ENCODE peak calls at places on chromosome 4, in seven cellular contexts. D, C, G, Z, W, R and K are unnamed samples.
A peak's percentile ranks its signal among the peaks of the same experiment; 100 is the strongest.

GRCh38 chr4:3300198-3300671 is 7.4 kb downstream of the RGS12 start:
- DNase-seq in D (no peak), C (peak; percentile 61), G (no peak), Z (peak; percentile 43), W (no peak), R (no peak), K (no peak)

GRCh38 chr4:154399259-154399974 is 92.2 kb downstream of the DCHS2 start:
- DNase-seq in D (no peak), C (no peak), G (no peak), Z (no peak), W (peak; percentile 5), R (peak; percentile 18), K (no peak)

GRCh38 chr4:67167849-67168248 is 377.5 kb downstream of the CENPC start:
- DNase-seq in D (no peak), C (no peak), G (no peak), Z (no peak), W (no peak), R (no peak), K (no peak)

GRCh38 chr4:6175426-6175825 is 24.9 kb downstream of the JAKMIP1 start:
- DNase-seq in D (no peak), C (no peak), G (no peak), Z (no peak), W (no peak), R (no peak), K (no peak)

GRCh38 chr4:102761478-102761790 is 666 bp upstream of the MANBA start:
- DNase-seq in D (no peak), C (no peak), G (no peak), Z (no peak), W (no peak), R (no peak), K (no peak)

GRCh38 chr4:123546661-123547060 is 150.1 kb downstream of the SPRY1 start:
- DNase-seq in D (no peak), C (no peak), G (no peak), Z (no peak), W (no peak), R (no peak), K (no peak)

GRCh38 chr4:141768954-141769353 is 132.6 kb downstream of the IL15 start:
- DNase-seq in D (no peak), C (no peak), G (peak; percentile 93), Z (no peak), W (peak; percentile 82), R (peak; percentile 44), K (no peak)

GRCh38 chr4:119300388-119301131 is 21.4 kb downstream of the FABP2 start:
- DNase-seq in D (peak; percentile 96), C (peak; percentile 87), G (peak; percentile 89), Z (peak; percentile 98), W (peak; percentile 90), R (peak; percentile 89), K (no peak)

GRCh38 chr4:8523175-8523574 is 57.0 kb upstream of the GPR78 start:
- DNase-seq in D (peak; percentile 58), C (no peak), G (no peak), Z (no peak), W (no peak), R (no peak), K (no peak)

GRCh38 chr4:56060021-56060420 is 111.3 kb downstream of the CEP135 start:
- DNase-seq in D (no peak), C (no peak), G (no peak), Z (no peak), W (no peak), R (no peak), K (no peak)

GRCh38 chr4:27000820-27001219 is 140.2 kb downstream of the STIM2 start:
- DNase-seq in D (no peak), C (no peak), G (no peak), Z (no peak), W (no peak), R (peak; percentile 5), K (no peak)

GRCh38 chr4:84937381-84937977 is 29.0 kb downstream of the WDFY3 start:
- DNase-seq in D (no peak), C (no peak), G (peak; percentile 63), Z (no peak), W (no peak), R (no peak), K (no peak)

GRCh38 chr4:113008726-113009125 is 40.7 kb upstream of the ANK2 start:
- DNase-seq in D (no peak), C (no peak), G (no peak), Z (no peak), W (no peak), R (no peak), K (no peak)

GRCh38 chr4:15336410-15337184 is 91.2 kb upstream of the C1QTNF7 start:
- DNase-seq in D (no peak), C (no peak), G (no peak), Z (no peak), W (peak; percentile 86), R (peak; percentile 11), K (no peak)

GRCh38 chr4:25402521-25402920 is 25.5 kb downstream of the ANAPC4 start:
- DNase-seq in D (no peak), C (no peak), G (no peak), Z (no peak), W (no peak), R (no peak), K (no peak)

GRCh38 chr4:4402966-4403365 is 16.1 kb downstream of the NSG1 start:
- DNase-seq in D (no peak), C (no peak), G (no peak), Z (no peak), W (no peak), R (peak; percentile 48), K (no peak)

GRCh38 chr4:61401771-61402170 is 201.6 kb downstream of the ADGRL3 start:
- DNase-seq in D (no peak), C (no peak), G (no peak), Z (no peak), W (no peak), R (no peak), K (no peak)

GRCh38 chr4:113831469-113831868 is 69.9 kb upstream of the CAMK2D start:
- DNase-seq in D (no peak), C (no peak), G (no peak), Z (no peak), W (no peak), R (no peak), K (no peak)

GRCh38 chr4:2141762-2142520 is 82.8 kb downstream of the NAT8L start:
- DNase-seq in D (no peak), C (no peak), G (no peak), Z (no peak), W (no peak), R (no peak), K (no peak)

GRCh38 chr4:2138846-2139500 is 79.8 kb downstream of the NAT8L start:
- DNase-seq in D (no peak), C (no peak), G (no peak), Z (no peak), W (no peak), R (no peak), K (no peak)

GRCh38 chr4:2141022-2141761 is 82.1 kb downstream of the NAT8L start:
- DNase-seq in D (no peak), C (no peak), G (no peak), Z (no peak), W (no peak), R (no peak), K (no peak)

DNA sequence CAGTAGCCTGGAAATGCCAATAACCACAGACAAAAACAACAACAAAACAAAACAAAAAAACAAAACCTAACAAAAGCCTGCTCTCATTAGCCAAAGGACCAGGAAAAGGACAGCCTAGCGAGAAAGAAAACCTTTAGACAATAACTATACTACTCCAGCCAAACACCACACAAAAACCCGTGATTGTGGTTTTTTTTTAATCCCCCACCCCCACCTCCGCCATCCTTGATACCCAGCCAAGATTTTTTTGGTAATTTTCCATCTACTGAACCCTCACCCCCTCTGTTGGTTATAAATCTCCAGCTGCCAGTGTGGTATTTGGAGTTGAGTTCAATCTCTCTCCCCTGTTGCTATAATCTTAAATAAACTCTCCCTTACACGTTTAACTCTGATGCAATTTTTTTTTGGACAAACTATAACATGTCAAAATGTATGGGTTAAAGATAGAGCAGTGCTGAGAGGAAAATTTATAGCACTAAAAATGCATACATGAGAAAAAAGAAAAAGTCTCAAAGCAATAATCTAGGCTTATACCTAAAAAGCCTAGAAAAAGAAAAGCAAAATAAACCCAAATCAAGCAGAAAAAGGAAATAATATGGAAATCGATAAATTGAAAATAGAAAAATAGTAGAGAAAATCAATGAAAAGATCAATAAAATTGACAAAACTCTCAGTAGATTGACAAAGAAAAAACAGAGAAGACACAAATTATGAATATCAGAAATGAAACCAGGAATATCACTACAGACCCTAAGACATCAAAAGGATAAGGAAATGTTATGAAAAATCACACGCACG is 83.7 kb downstream of the NAT8L start:
- DNase-seq in D (no peak), C (no peak), G (no peak), Z (no peak), W (no peak), R (no peak), K (no peak)
- H3K27ac ChIP-seq in D (no peak overlapping the region), C (no peak overlapping the region), G (no peak overlapping the region), Z (no peak overlapping the region), W (no peak overlapping the region), R (no peak overlapping the region), K (peak overlapping the region; percentile 97)

GRCh38 chr4:68950033-68950432 is 1.6 kb downstream of the UGT2A3 start:
- DNase-seq in D (no peak), C (no peak), G (no peak), Z (no peak), W (no peak), R (no peak), K (no peak)

GRCh38 chr4:68951078-68951805 is at the start of gene UGT2A3:
- DNase-seq in D (peak; percentile 76), C (no peak), G (no peak), Z (peak; percentile 60), W (no peak), R (no peak), K (no peak)

GRCh38 chr4:68951806-68952585 is 392 bp upstream of the UGT2A3 start:
- DNase-seq in D (no peak), C (no peak), G (no peak), Z (no peak), W (no peak), R (no peak), K (no peak)

GRCh38 chr4:68948044-68948743 is 3.4 kb downstream of the UGT2A3 start:
- DNase-seq in D (no peak), C (no peak), G (no peak), Z (no peak), W (no peak), R (no peak), K (no peak)

GRCh38 chr4:68948985-68949384 is 2.6 kb downstream of the UGT2A3 start:
- DNase-seq in D (no peak), C (no peak), G (no peak), Z (no peak), W (no peak), R (no peak), K (no peak)
- H3K27ac ChIP-seq in D (peak overlapping the region; percentile 77), C (no peak overlapping the region), G (no peak overlapping the region), Z (peak overlapping the region; percentile 30), W (no peak overlapping the region), R (no peak overlapping the region), K (no peak overlapping the region)

DNA sequence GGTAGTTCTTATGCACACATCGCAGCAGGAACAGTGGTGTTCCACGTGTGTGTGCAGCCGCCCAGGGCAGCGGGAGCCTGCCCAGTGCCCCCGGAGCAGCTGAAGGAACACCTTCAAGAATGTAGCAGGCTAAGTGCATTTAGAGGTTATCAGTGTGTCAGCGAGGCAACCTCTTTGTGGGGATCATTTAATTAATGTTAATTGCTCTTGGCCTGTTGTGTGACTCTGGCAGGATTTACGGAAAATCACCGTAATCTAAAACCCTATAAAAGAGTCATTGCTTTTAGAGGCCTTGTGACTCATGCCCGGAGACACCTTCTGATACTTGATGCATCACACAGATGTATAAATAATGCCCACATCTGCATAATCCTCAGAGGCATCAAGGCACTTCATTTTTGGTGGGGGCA is 47.3 kb upstream of the GATB start:
- DNase-seq in D (no peak), C (no peak), G (no peak), Z (no peak), W (no peak), R (peak; percentile 24), K (no peak)
- H3K27ac ChIP-seq in D (no peak overlapping the region), C (no peak overlapping the region), G (no peak overlapping the region), Z (no peak overlapping the region), W (no peak overlapping the region), R (no peak overlapping the region), K (no peak overlapping the region)

GRCh38 chr4:39721788-39722187 is 23.9 kb downstream of the UBE2K start:
- DNase-seq in D (no peak), C (no peak), G (no peak), Z (peak; percentile 23), W (no peak), R (no peak), K (no peak)
- H3K27ac ChIP-seq in D (no peak overlapping the region), C (no peak overlapping the region), G (no peak overlapping the region), Z (no peak overlapping the region), W (no peak overlapping the region), R (peak overlapping the region; percentile 30), K (no peak overlapping the region)